ENCODE peak calls at places on chromosomes 5 and 9, in ten cellular contexts. E is AG04449; C is fibroblast of the aortic adventitia; K is fibroblast of lung; Z is GM12865; V is tibial nerve; Q is CD4-positive, CD25-positive, alpha-beta regulatory T cell; Y is uterus; B is cardiac fibroblast; R is cardiac muscle cell. U is an unnamed sample.

GRCh38 chr5:172717481-172718195 is 53.4 kb downstream of the DUSP1 start:
- DNase-seq in E (no peak), C (no peak), K (no peak), Z (no peak), V (no peak), Q (no peak), Y (no peak), B (no peak), R (no peak), U (no peak)

GRCh38 chr9:137190315-137190853 is 1.9 kb downstream of the SSNA1 start:
- DNase-seq in E (no peak), C (no peak), K (no peak), Z (no peak), V (no peak), Q (no peak), Y (no peak), B (no peak), R (no peak), U (no peak)

GRCh38 chr5:11815916-11816315 is 88.3 kb downstream of the CTNND2 start:
- DNase-seq in E (no peak), C (no peak), K (no peak), Z (no peak), V (no peak), Q (no peak), Y (no peak), B (no peak), R (no peak), U (no peak)

GRCh38 chr9:7369384-7369821 is 430.2 kb downstream of the DMAC1 start:
- DNase-seq in E (no peak), C (no peak), K (no peak), Z (no peak), V (no peak), Q (no peak), Y (no peak), B (no peak), R (no peak), U (no peak)

GRCh38 chr9:135574943-135575342 is 13.4 kb downstream of the PAEP start:
- DNase-seq in E (no peak), C (no peak), K (no peak), Z (no peak), V (no peak), Q (no peak), Y (no peak), B (no peak), R (no peak), U (no peak)

GRCh38 chr9:113349434-113350337 is at the start of gene BSPRY:
- DNase-seq in E (no peak), C (no peak), K (no peak), Z (no peak), V (no peak), Q (peak; percentile 63), Y (no peak), B (no peak), R (peak; percentile 45), U (no peak)

GRCh38 chr5:158277276-158277675 is 418.3 kb upstream of the CLINT1 start:
- DNase-seq in E (no peak), C (peak; percentile 2), K (no peak), Z (no peak), V (no peak), Q (no peak), Y (no peak), B (no peak), R (no peak), U (no peak)

GRCh38 chr9:18189876-18190670 is 283.9 kb upstream of the ADAMTSL1 start:
- DNase-seq in E (no peak), C (no peak), K (peak; percentile 17), Z (no peak), V (no peak), Q (no peak), Y (no peak), B (peak; percentile 0), R (no peak), U (no peak)

GRCh38 chr9:91978739-91979414 is 28.8 kb upstream of the ROR2 start:
- DNase-seq in E (peak; percentile 87), C (peak; percentile 90), K (peak; percentile 75), Z (peak; percentile 27), V (no peak), Q (peak; percentile 3), Y (no peak), B (peak; percentile 92), R (peak; percentile 56), U (peak; percentile 95)

GRCh38 chr9:123488683-123489321 is 132.8 kb downstream of the CRB2 start:
- DNase-seq in E (no peak), C (no peak), K (no peak), Z (no peak), V (no peak), Q (no peak), Y (no peak), B (no peak), R (no peak), U (no peak)

GRCh38 chr9:89419978-89420394 is 77.9 kb downstream of the SEMA4D start:
- DNase-seq in E (no peak), C (no peak), K (no peak), Z (peak; percentile 68), V (no peak), Q (peak; percentile 70), Y (no peak), B (no peak), R (no peak), U (no peak)
- H3K4me3 ChIP-seq in E (no peak overlapping the region), C (no peak overlapping the region), K (no peak overlapping the region), Z (no peak overlapping the region), V (no peak overlapping the region), Q (peak overlapping the region; percentile 83), Y (no peak overlapping the region), B (no peak overlapping the region), R (no peak overlapping the region), U (no peak overlapping the region)

GRCh38 chr5:68377733-68378132 is 162.2 kb downstream of the PIK3R1 start:
- DNase-seq in E (no peak), C (no peak), K (no peak), Z (peak; percentile 71), V (no peak), Q (no peak), Y (no peak), B (no peak), R (no peak), U (no peak)

GRCh38 chr5:68379275-68380026 is 163.9 kb downstream of the PIK3R1 start:
- DNase-seq in E (no peak), C (peak; percentile 76), K (peak; percentile 13), Z (no peak), V (no peak), Q (no peak), Y (peak; percentile 85), B (peak; percentile 21), R (no peak), U (peak; percentile 65)

GRCh38 chr5:68380071-68380470 is 164.5 kb downstream of the PIK3R1 start:
- DNase-seq in E (no peak), C (no peak), K (no peak), Z (no peak), V (no peak), Q (no peak), Y (no peak), B (no peak), R (no peak), U (no peak)

GRCh38 chr5:68376931-68377330 is 161.4 kb downstream of the PIK3R1 start:
- DNase-seq in E (no peak), C (peak; percentile 59), K (peak; percentile 29), Z (no peak), V (no peak), Q (no peak), Y (no peak), B (peak; percentile 31), R (no peak), U (peak; percentile 50)

GRCh38 chr5:68378204-68378830 is 162.8 kb downstream of the PIK3R1 start:
- DNase-seq in E (no peak), C (no peak), K (no peak), Z (peak; percentile 80), V (no peak), Q (peak; percentile 14), Y (no peak), B (no peak), R (no peak), U (no peak)
- H3K4me3 ChIP-seq in E (no peak overlapping the region), C (no peak overlapping the region), K (no peak overlapping the region), Z (no peak overlapping the region), V (no peak overlapping the region), Q (no peak overlapping the region), Y (no peak overlapping the region), B (no peak overlapping the region), R (no peak overlapping the region), U (no peak overlapping the region)

DNA sequence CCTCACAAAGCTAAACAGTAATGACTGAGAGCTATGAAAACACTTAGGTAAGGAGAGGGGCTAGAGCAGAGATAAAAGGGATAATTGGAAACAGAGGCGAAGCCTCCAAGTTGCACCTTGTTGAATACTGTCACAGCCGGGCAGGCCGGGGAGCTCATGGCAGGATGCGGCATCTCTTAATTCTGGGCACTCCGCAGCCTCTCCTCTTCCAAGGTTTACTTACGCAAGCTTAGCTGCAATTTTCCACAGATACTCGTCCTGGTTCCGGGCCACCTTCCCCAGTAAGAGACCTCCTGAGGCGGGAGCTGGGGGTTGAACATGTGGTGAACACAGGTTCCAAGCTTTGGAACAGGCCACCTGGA is 334.9 kb downstream of the CWC27 start:
- DNase-seq in E (no peak), C (no peak), K (no peak), Z (no peak), V (no peak), Q (no peak), Y (peak; percentile 18), B (no peak), R (no peak), U (peak; percentile 14)
- H3K4me3 ChIP-seq in E (no peak overlapping the region), C (no peak overlapping the region), K (no peak overlapping the region), Z (peak overlapping the region; percentile 81), V (peak overlapping the region; percentile 52), Q (peak overlapping the region; percentile 75), Y (peak overlapping the region; percentile 56), B (no peak overlapping the region), R (no peak overlapping the region), U (peak overlapping the region; percentile 56)

GRCh38 chr5:73786043-73786831 is 160.2 kb downstream of the ARHGEF28 start:
- DNase-seq in E (no peak), C (no peak), K (no peak), Z (no peak), V (no peak), Q (no peak), Y (no peak), B (no peak), R (no peak), U (no peak)
- H3K4me3 ChIP-seq in E (no peak overlapping the region), C (no peak overlapping the region), K (no peak overlapping the region), Z (no peak overlapping the region), V (no peak overlapping the region), Q (no peak overlapping the region), Y (no peak overlapping the region), B (no peak overlapping the region), R (no peak overlapping the region), U (no peak overlapping the region)

GRCh38 chr5:155434267-155434666 is 420.7 kb downstream of the KIF4B start:
- DNase-seq in E (no peak), C (no peak), K (no peak), Z (no peak), V (no peak), Q (no peak), Y (no peak), B (no peak), R (no peak), U (no peak)

GRCh38 chr5:155434681-155435080 is 421.1 kb downstream of the KIF4B start:
- DNase-seq in E (no peak), C (no peak), K (no peak), Z (no peak), V (no peak), Q (no peak), Y (no peak), B (no peak), R (no peak), U (no peak)

DNA sequence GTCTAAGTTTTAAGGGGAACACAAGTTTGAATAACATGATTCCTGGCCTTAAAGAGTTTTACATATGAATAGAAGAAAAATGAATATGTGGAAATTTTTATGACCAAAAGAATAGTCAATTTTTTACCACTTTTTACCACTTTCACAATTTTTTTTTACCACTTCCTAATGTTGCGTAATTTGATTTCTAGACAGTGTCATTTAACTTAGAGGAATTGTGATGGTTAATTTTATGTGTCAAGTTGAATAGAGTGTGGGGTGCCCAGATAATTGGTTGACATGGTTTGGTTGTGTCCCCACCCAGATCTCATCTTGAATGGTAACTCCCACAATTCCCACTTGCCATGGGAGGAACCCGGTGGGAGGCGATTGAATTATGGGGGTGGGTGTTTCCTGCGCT is 416.6 kb downstream of the KIF4B start:
- DNase-seq in E (no peak), C (no peak), K (no peak), Z (no peak), V (no peak), Q (no peak), Y (no peak), B (no peak), R (no peak), U (no peak)
- H3K4me3 ChIP-seq in E (no peak overlapping the region), C (no peak overlapping the region), K (no peak overlapping the region), Z (no peak overlapping the region), V (no peak overlapping the region), Q (no peak overlapping the region), Y (no peak overlapping the region), B (no peak overlapping the region), R (no peak overlapping the region), U (no peak overlapping the region)

U was measured in AG10803.